ENCODE peak calls at places on chromosome 4, in four cellular contexts. U is GM20000, X is AG09319, Q is transverse colon. D is an unnamed sample.

GRCh38 chr4:125315571-125316390 is 1.0 kb downstream of the FAT4 start:
- DNase-seq in U (peak), Q (peak), X (no peak), D (peak)

GRCh38 chr4:85318415-85318814 is 156.5 kb upstream of the ARHGAP24 start:
- DNase-seq in X (no peak), U (no peak), Q (no peak), D (no peak)

GRCh38 chr4:125115476-125115875 is 199.3 kb upstream of the FAT4 start:
- DNase-seq in U (no peak), Q (no peak), X (no peak), D (no peak)

GRCh38 chr4:178275671-178276360 is 833.6 kb upstream of the AGA start:
- DNase-seq in X (no peak), U (no peak), Q (no peak), D (no peak)

GRCh38 chr4:54669831-54670230 is 12.1 kb downstream of the KIT start:
- DNase-seq in Q (no peak), U (no peak), X (no peak), D (no peak)

GRCh38 chr4:114265342-114265741 is 285.9 kb upstream of the ARSJ start:
- DNase-seq in Q (no peak), X (no peak), U (no peak), D (no peak)

GRCh38 chr4:52660643-52661042 is 1.5 kb upstream of the USP46 start:
- DNase-seq in X (no peak), U (no peak), Q (no peak), D (no peak)

GRCh38 chr4:7786517-7786916 is 153.1 kb downstream of the AFAP1 start:
- DNase-seq in U (no peak), X (no peak), Q (no peak), D (no peak)

GRCh38 chr4:7634611-7635010 is 199.9 kb upstream of the PSAPL1 start:
- DNase-seq in X (no peak), U (no peak), Q (no peak), D (no peak)

GRCh38 chr4:131093303-131093702 is 1997.4 kb downstream of the C4orf33 start:
- DNase-seq in U (no peak), Q (no peak), X (no peak), D (no peak)

DNA sequence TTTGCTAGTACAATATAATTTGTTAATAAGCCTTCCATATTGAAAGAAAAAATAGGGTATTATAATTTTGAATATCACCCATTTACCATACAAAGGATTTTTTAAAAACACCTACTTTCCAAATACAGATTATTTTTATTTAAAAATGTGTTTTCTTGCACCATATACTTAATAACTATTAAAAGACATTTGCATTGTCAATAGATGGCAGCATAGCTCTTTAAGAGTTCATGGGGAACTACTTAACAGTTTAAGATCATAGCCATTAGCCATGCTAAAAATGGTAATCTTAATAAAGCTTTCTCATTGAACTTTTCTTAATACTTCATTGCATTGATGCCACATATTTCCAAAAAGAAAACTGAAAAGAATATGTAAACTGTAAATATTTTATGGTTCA is 1995.9 kb downstream of the C4orf33 start:
- DNase-seq in Q (no peak), U (peak), X (no peak), D (no peak)
- TF ChIP-seq CTCF in Q (no peak), U (no peak), X (no peak), D (peak)

DNA sequence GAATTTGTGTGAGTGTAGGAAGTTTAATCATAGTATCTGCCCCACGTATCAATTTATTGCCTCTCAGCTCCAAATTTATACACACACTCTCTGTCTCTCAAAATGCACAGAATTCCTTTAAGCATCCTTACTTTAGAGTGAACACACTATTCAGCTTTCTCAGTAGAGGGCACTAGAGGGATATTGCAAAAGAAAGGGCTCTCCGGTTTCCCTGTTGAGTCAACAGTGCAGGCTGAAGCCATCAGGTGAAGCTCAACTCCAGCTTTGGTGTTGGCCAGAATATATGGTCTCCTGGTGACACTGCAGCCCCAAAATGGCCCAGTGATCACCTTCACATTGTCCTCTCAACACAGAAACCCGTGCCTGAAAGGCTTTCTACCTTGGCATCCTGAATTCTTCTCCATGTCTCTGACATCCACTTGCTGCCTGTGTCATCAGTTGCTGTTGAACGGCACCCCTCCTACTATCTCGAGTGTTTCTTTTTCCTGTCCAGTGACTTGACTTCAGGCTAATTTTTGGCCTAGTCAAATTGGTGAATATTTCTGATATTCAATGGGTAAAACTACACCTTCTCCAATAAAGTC is 670.5 kb downstream of the GABRG1 start:
- DNase-seq in X (no peak), U (peak), Q (no peak), D (peak)
- TF ChIP-seq CTCF in X (no peak), U (no peak), Q (peak), D (peak)

GRCh38 chr4:116705466-116705865 is 379.9 kb downstream of the TRAM1L1 start:
- DNase-seq in U (no peak), X (no peak), Q (no peak), D (no peak)

DNA sequence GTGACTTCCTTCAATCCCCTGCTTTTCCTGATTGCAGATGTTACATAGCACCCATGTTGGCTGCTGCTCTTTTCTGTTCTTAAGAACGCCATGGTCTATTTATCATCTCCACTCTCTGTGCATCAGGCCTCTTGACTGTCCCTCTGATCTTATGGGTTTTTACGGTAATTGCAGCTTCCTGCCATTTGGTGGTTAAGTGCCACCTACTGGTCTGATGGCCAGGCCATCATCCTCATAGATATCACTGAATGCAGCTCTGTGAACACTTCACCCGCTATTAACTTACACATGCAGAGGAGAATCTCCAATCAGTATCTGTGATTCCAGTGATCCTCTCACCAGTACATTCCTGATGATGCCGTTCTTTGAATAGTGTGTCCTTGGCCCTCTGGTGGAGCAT is 382.4 kb downstream of the TRAM1L1 start:
- DNase-seq in Q (no peak), X (no peak), U (peak), D (no peak)
- TF ChIP-seq CTCF in Q (no peak), X (no peak), U (no peak), D (no peak)

GRCh38 chr4:183257808-183258207 is 62.3 kb downstream of the CLDN22 start:
- DNase-seq in U (no peak), Q (no peak), X (no peak), D (no peak)
- TF ChIP-seq CTCF in U (no peak), Q (no peak), X (no peak), D (no peak)

GRCh38 chr4:5636766-5637670 is 71.3 kb downstream of the EVC2 start:
- DNase-seq in Q (no peak), U (no peak), X (no peak), D (no peak)
- TF ChIP-seq CTCF in Q (no peak), U (no peak), X (no peak), D (no peak)

DNA sequence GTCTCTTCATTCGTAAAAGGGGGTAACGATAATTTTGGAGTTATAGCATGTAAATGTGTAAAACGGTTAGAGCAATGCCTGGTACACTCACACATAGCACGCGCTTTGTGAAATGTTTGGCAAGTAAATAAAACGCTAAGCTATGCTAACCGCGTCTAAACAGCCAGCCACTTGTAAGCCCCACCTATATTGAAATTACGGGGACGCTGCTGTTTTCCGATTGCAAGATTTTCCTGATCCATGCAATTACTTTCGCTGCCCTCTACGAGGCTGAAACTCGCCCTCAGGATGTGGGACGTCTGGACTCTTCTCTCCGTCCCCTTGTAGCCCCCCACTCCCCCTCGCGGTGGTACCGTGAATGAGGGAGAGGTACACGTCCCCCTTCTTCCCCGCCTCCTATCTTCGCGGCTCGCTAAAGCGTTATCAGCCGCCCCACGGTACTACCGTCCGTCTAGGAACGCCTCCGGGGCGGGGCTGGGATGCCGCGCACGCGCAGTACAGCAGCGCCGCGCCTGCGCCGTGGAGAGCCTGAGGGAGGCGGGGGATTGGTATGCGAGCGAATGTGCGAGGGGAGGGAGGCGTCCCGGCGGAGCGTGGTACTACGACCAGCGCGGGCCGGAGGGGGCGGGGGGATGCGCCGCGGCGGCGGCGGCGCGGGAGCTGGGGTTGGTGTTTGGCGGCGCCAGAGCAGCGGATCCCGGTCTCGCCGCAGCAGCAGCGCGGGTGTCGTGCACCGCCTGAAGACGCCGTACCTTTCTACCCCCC is at the start of gene STIM2:
- DNase-seq in X (peak), U (peak), Q (peak), D (peak)
- TF ChIP-seq CTCF in X (peak), U (no peak), Q (peak), D (no peak)

GRCh38 chr4:87465739-87466366 is 43.5 kb downstream of the NUDT9 start:
- DNase-seq in U (peak), Q (no peak), X (peak), D (peak)
- TF ChIP-seq CTCF in U (peak), Q (peak), X (peak), D (no peak)

D was measured in Calu3.